ENCODE peak calls at places on chromosomes 2 and 18, in six cellular contexts. U is fibroblast of mammary gland, Y is breast epithelium, Q is GM12864, N is astrocyte, W is BJ. M is an unnamed sample.

GRCh38 chr18:54558609-54559585 is 32.1 kb upstream of the DYNAP start:
- DNase-seq in W (no peak), U (peak), Y (no peak), Q (peak), N (peak), M (peak)

GRCh38 chr2:27977623-27978312 is 87.2 kb downstream of the BABAM2 start:
- DNase-seq in Q (no peak), Y (no peak), N (peak), W (peak), U (peak), M (peak)

GRCh38 chr2:23435250-23436035 is 50.5 kb downstream of the KLHL29 start:
- DNase-seq in U (no peak), Q (no peak), N (no peak), W (no peak), Y (no peak), M (no peak)

GRCh38 chr2:232689152-232689910 is 7.8 kb upstream of the GIGYF2 start:
- DNase-seq in Q (no peak), W (peak), N (peak), U (peak), Y (no peak), M (peak)

GRCh38 chr2:201116115-201116958 is at the start of gene CFLAR:
- DNase-seq in W (no peak), N (peak), Q (no peak), U (peak), Y (peak), M (peak)

GRCh38 chr2:33877348-33878016 is 278.4 kb upstream of the FAM98A start:
- DNase-seq in N (no peak), Q (no peak), U (no peak), W (no peak), Y (no peak), M (no peak)

GRCh38 chr18:68164909-68165308 is 550.0 kb downstream of the TMX3 start:
- DNase-seq in U (no peak), Y (no peak), Q (no peak), W (no peak), N (no peak), M (no peak)

GRCh38 chr2:16227811-16228462 is 287.6 kb downstream of the MYCN start:
- DNase-seq in Q (no peak), N (no peak), Y (no peak), W (no peak), U (no peak), M (no peak)

GRCh38 chr2:238498691-238499295 is 72.1 kb downstream of the ASB1 start:
- DNase-seq in Y (no peak), U (no peak), Q (no peak), W (no peak), N (no peak), M (no peak)

GRCh38 chr2:180524458-180524857 is 455.9 kb upstream of the UBE2E3 start:
- DNase-seq in N (no peak), Y (no peak), W (no peak), U (peak), Q (no peak), M (peak)

GRCh38 chr2:72973566-72974435 is 56.5 kb downstream of the EMX1 start:
- DNase-seq in N (peak), W (no peak), Q (no peak), U (peak), Y (no peak), M (peak)

GRCh38 chr18:63997606-63998005 is 27.7 kb downstream of the SERPINB8 start:
- DNase-seq in Y (no peak), N (peak), Q (no peak), U (no peak), W (no peak), M (no peak)

GRCh38 chr2:138236142-138236541 is 265.4 kb upstream of the SPOPL start:
- DNase-seq in N (no peak), Y (no peak), W (no peak), U (no peak), Q (no peak), M (no peak)

GRCh38 chr2:129502781-129503180 is 476.7 kb upstream of the RAB6C start:
- DNase-seq in Y (no peak), Q (no peak), N (no peak), U (no peak), W (no peak), M (peak)

GRCh38 chr2:78979380-78980238 is 45.9 kb upstream of the REG3G start:
- DNase-seq in Y (no peak), N (no peak), W (no peak), Q (peak), U (peak), M (peak)

GRCh38 chr2:235747868-235748144 is 254.0 kb downstream of the AGAP1 start:
- DNase-seq in W (no peak), Y (no peak), U (no peak), Q (no peak), N (no peak), M (no peak)

GRCh38 chr2:222813177-222813843 is 47.5 kb upstream of the ACSL3 start:
- DNase-seq in W (no peak), Y (no peak), U (peak), Q (peak), N (no peak), M (no peak)

GRCh38 chr2:3399829-3400228 is 20.3 kb downstream of the TRAPPC12 start:
- DNase-seq in N (no peak), W (no peak), Y (no peak), U (no peak), Q (no peak), M (no peak)

GRCh38 chr2:190535586-190535985 is 1.1 kb upstream of the NEMP2 start:
- DNase-seq in N (no peak), U (no peak), Y (no peak), Q (no peak), W (no peak), M (no peak)

GRCh38 chr2:101972621-101973434 is 18.9 kb upstream of the IL1R2 start:
- DNase-seq in N (peak), U (peak), Y (no peak), W (peak), Q (no peak), M (peak)

GRCh38 chr2:164369416-164369815 is 251.9 kb downstream of the GRB14 start:
- DNase-seq in U (no peak), W (no peak), N (peak), Q (no peak), Y (no peak), M (no peak)

GRCh38 chr2:151852260-151853069 is 24.2 kb upstream of the ARL5A start:
- DNase-seq in Q (no peak), U (peak), N (peak), Y (no peak), W (no peak), M (no peak)

GRCh38 chr2:204982303-204982702 is 437.0 kb downstream of the PARD3B start:
- DNase-seq in Q (no peak), Y (no peak), N (no peak), W (no peak), U (peak), M (peak)

GRCh38 chr18:5294618-5295230 is 802 bp downstream of the ZBTB14 start:
- DNase-seq in Q (no peak), W (no peak), U (peak), N (peak), Y (peak), M (peak)

GRCh38 chr18:62718268-62718800 is 3.0 kb downstream of the PHLPP1 start:
- DNase-seq in W (no peak), Q (no peak), N (peak), U (no peak), Y (no peak), M (no peak)

GRCh38 chr2:15797231-15797945 is 143.0 kb upstream of the MYCN start:
- DNase-seq in Q (no peak), U (no peak), Y (no peak), W (no peak), N (no peak), M (no peak)

GRCh38 chr2:99480390-99480789 is 9.4 kb downstream of the REV1 start:
- DNase-seq in Y (no peak), W (no peak), N (peak), U (no peak), Q (no peak), M (peak)

GRCh38 chr2:238974510-238975166 is 126.8 kb downstream of the TWIST2 start:
- DNase-seq in N (peak), Y (no peak), U (peak), W (peak), Q (no peak), M (peak)

GRCh38 chr2:119950966-119951365 is 61.9 kb upstream of the EPB41L5 start:
- DNase-seq in Q (no peak), Y (no peak), W (no peak), N (no peak), U (peak), M (peak)

GRCh38 chr2:120314656-120315366 is 31.1 kb upstream of the INHBB start:
- DNase-seq in Y (peak), W (no peak), Q (no peak), U (no peak), N (no peak), M (no peak)

GRCh38 chr2:59171019-59171418 is 929.9 kb upstream of the FANCL start:
- DNase-seq in N (no peak), W (no peak), Y (no peak), U (no peak), Q (no peak), M (no peak)

GRCh38 chr2:240236217-240237111 is 96.0 kb upstream of the OTOS start:
- DNase-seq in U (no peak), N (no peak), Y (peak), Q (no peak), W (no peak), M (no peak)

GRCh38 chr2:239310401-239311061 is 90.3 kb downstream of the HDAC4 start:
- DNase-seq in U (no peak), N (no peak), Y (no peak), W (no peak), Q (no peak), M (no peak)

GRCh38 chr18:9333441-9334350 is 877 bp upstream of the TWSG1 start:
- DNase-seq in N (no peak), Q (no peak), U (no peak), W (no peak), Y (no peak), M (no peak)

GRCh38 chr2:12709207-12709522 is 7.6 kb upstream of the TRIB2 start:
- DNase-seq in N (no peak), Y (no peak), Q (no peak), U (no peak), W (no peak), M (no peak)

GRCh38 chr2:88077076-88077475 is 9.5 kb downstream of the SMYD1 start:
- DNase-seq in Q (no peak), N (no peak), Y (no peak), W (no peak), U (no peak), M (no peak)

DNA sequence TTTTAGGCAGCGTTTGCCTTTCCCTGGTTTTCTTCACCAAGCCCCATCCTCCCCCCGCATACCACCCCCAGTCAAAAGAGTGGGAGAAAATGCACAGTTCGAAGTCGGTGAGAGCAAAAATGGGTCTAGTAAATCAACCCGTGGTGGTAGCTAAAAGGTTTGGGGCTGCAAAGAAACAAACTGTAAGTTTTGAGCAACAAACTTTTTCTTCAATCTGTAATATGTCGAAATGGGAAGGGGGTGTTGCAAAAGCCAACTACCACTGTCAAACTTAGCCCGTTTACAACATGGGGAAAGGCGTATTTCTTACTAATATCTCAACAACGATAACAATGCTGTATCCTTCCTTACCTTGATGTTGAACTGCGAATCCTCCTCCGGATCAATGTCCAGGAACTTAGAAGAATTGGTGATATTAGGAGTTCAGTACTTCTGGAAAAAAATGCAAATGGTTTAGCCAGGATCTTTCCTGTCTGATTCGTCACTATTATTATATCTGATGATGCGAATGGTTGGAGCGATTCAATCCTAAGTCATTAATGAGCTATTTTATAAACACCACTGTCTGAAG is 2.4 kb upstream of the SATB2 start:
- DNase-seq in Q (no peak), W (no peak), N (peak), Y (no peak), U (peak), M (peak)
- H3K4me3 ChIP-seq in Q (peak), W (peak), N (peak), Y (peak), U (peak), M (peak)

GRCh38 chr2:111186933-111187332 is 66.2 kb downstream of the BCL2L11 start:
- DNase-seq in W (no peak), Y (no peak), Q (no peak), U (no peak), N (no peak), M (no peak)
- TF ChIP-seq CTCF in W (no peak), Y (no peak), Q (no peak), U (no peak), N (no peak), M (no peak)

GRCh38 chr2:96507957-96508520 is 2.9 kb upstream of the NEURL3 start:
- DNase-seq in Q (no peak), W (no peak), U (peak), N (no peak), Y (peak), M (peak)
- H3K4me3 ChIP-seq in Q (peak), W (peak), U (peak), N (peak), Y (peak), M (peak)

DNA sequence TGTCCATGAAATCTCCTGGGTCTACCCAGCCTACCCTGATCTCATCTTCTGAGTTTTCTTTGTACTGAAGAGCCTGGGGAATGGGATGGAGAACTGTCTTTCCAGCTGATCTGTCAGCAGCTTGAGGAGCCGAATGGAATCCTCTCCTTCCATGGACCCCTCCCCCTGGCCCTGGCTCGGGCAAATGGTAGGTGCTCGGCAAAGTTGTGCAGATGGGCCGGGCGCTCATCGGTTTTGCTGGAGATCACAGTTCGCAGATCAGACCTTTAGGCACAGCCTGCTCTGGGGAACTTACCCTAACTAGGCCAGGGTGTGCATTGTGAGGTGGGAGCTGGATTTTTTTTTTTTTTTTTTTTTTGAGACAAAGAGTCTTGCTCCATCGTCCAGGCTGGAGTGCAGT is 40.4 kb downstream of the LCT start:
- DNase-seq in U (no peak), N (no peak), W (no peak), Y (no peak), Q (no peak), M (no peak)
- TF ChIP-seq CTCF in U (no peak), N (no peak), W (no peak), Y (no peak), Q (no peak), M (no peak)

GRCh38 chr2:54726940-54727339 is 3.5 kb downstream of the EML6 start:
- DNase-seq in W (no peak), Q (no peak), N (no peak), Y (no peak), U (peak), M (no peak)

GRCh38 chr2:54724150-54724559 is 693 bp downstream of the EML6 start:
- DNase-seq in U (no peak), Q (no peak), W (no peak), Y (no peak), N (no peak), M (no peak)

GRCh38 chr2:54726431-54726830 is 3.0 kb downstream of the EML6 start:
- DNase-seq in W (no peak), Y (no peak), U (no peak), N (no peak), Q (no peak), M (no peak)

GRCh38 chr2:54724560-54725342 is 1.3 kb downstream of the EML6 start:
- DNase-seq in W (no peak), N (no peak), Y (no peak), U (no peak), Q (no peak), M (no peak)

GRCh38 chr2:54725343-54726099 is 2.1 kb downstream of the EML6 start:
- DNase-seq in W (no peak), U (no peak), Q (no peak), N (no peak), Y (no peak), M (no peak)
- H3K4me3 ChIP-seq in W (no peak), U (peak), Q (no peak), N (no peak), Y (peak), M (peak)

GRCh38 chr2:70553584-70554337 is at the start of gene TGFA:
- DNase-seq in N (peak), Q (no peak), Y (peak), U (peak), W (no peak), M (peak)
- TF ChIP-seq CTCF in N (peak), Q (peak), Y (peak), U (peak), W (peak), M (no peak)

DNA sequence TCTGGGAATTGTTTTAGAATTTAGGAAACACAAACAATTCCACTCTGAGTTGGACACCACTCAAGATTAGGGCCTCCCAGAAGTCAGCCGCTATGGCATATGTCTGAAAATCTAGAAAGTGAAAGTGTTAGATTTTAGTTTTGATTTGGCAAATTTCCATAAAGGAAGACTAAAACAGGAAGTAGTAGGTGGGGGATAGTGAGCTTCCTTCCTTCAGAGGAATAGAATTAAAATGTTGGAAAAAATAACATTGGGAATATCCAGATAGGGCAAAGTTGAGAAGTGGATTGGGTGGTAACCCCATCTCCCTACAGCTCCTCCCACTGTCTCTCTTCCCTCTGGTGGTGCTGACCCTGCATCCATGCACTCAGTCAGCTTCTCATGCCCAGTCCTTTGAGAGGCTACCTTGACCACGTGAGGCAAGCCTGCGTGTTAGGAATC is 83.4 kb downstream of the POLE4 start:
- DNase-seq in N (no peak), W (no peak), U (no peak), Q (no peak), Y (no peak), M (no peak)
- H3K4me3 ChIP-seq in N (no peak), W (no peak), U (no peak), Q (no peak), Y (no peak), M (no peak)